ENCODE peak calls at places on chromosomes 3 and 15, in nine cellular contexts. F is upper lobe of right lung, I is foreskin fibroblast, N is cardiac fibroblast, E is fibroblast of the aortic adventitia, A is bronchial epithelial cell, K is fibroblast of pulmonary artery, X is breast epithelium, T is A549. R is an unnamed sample.

GRCh38 chr3:143170676-143171075 is 51.1 kb downstream of the CHST2 start:
- DNase-seq in F (no peak), I (no peak), N (peak), E (peak), A (no peak), K (peak), X (no peak), T (no peak), R (no peak)

GRCh38 chr3:4736284-4736861 is 242.9 kb upstream of the BHLHE40 start:
- DNase-seq in F (peak), I (no peak), N (peak), E (peak), A (peak), K (peak), X (peak), T (no peak), R (no peak)

GRCh38 chr3:64209866-64210609 is 15.2 kb downstream of the PRICKLE2 start:
- DNase-seq in F (peak), I (no peak), N (peak), E (peak), A (no peak), K (peak), X (peak), T (no peak), R (peak)

GRCh38 chr15:51180009-51180408 is 85.3 kb upstream of the TNFAIP8L3 start:
- DNase-seq in F (no peak), I (no peak), N (no peak), E (no peak), A (no peak), K (no peak), X (no peak), T (no peak), R (no peak)

GRCh38 chr3:23944007-23944760 is 902 bp upstream of the NR1D2 start:
- DNase-seq in F (no peak), I (no peak), N (no peak), E (no peak), A (no peak), K (no peak), X (no peak), T (no peak), R (no peak)

GRCh38 chr15:32688151-32688639 is 29.6 kb upstream of the GREM1 start:
- DNase-seq in F (peak), I (no peak), N (peak), E (no peak), A (peak), K (no peak), X (no peak), T (peak), R (no peak)

GRCh38 chr3:186442162-186442561 is 80.1 kb upstream of the DGKG start:
- DNase-seq in F (no peak), I (no peak), N (no peak), E (no peak), A (no peak), K (no peak), X (no peak), T (no peak), R (no peak)

GRCh38 chr3:194003128-194004057 is 132.6 kb upstream of the HES1 start:
- DNase-seq in F (peak), I (peak), N (peak), E (peak), A (peak), K (peak), X (peak), T (peak), R (peak)

GRCh38 chr15:31857194-31857593 is 173.1 kb upstream of the CHRNA7 start:
- DNase-seq in F (no peak), I (no peak), N (no peak), E (no peak), A (no peak), K (no peak), X (no peak), T (no peak), R (no peak)

GRCh38 chr15:22888120-22888859 is 49.8 kb downstream of the NIPA2 start:
- DNase-seq in F (peak), I (peak), N (peak), E (peak), A (peak), K (peak), X (no peak), T (peak), R (no peak)

GRCh38 chr3:73298243-73299183 is 237.1 kb downstream of the EBLN2 start:
- DNase-seq in F (no peak), I (no peak), N (no peak), E (no peak), A (no peak), K (no peak), X (no peak), T (no peak), R (no peak)

DNA sequence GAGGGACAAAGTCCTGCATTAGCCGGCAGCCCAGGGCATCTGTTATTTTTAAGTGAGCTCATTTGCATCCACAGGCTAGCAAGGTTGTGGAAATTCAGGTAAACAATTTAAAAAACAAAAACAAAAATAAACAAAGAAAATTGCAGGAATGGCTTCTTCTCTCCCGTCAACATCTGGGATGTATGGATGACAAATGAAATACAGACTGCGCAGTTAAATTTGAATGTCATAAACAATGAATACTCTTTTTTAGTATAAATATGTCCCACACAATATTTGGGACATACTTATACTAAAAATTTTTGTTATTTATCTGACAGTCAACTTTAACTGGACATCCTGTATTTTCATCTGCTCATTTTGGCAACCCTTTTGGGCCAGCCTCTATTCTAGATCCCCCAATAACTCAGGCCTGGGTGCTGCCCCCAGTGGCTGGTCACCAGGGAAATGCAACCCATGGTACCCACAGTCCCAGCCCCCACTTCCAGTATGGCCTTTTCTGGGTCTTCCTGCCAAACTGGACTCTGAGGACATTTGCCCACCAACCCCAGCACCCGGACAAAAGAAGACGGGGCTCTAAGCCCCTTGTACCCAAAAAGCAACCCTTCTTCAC is 12.7 kb downstream of the GRM2 start:
- DNase-seq in F (no peak), I (no peak), N (no peak), E (no peak), A (no peak), K (no peak), X (no peak), T (no peak), R (no peak)
- TF ChIP-seq CTCF in F (no peak), I (no peak), N (no peak), E (no peak), A (no peak), K (peak), X (no peak), T (no peak), R (no peak)

GRCh38 chr3:183265713-183266417 is 12.8 kb downstream of the B3GNT5 start:
- DNase-seq in F (no peak), I (peak), N (peak), E (peak), A (peak), K (peak), X (no peak), T (peak), R (no peak)
- H3K4me3 ChIP-seq in F (no peak), I (no peak), N (peak), E (no peak), A (peak), K (peak), X (no peak), T (no peak), R (peak)

GRCh38 chr3:127857270-127857801 is 35.0 kb upstream of the MGLL start:
- DNase-seq in F (no peak), I (peak), N (peak), E (peak), A (no peak), K (peak), X (no peak), T (no peak), R (no peak)
- TF ChIP-seq CTCF in F (no peak), I (peak), N (no peak), E (peak), A (peak), K (no peak), X (no peak), T (no peak), R (peak)

DNA sequence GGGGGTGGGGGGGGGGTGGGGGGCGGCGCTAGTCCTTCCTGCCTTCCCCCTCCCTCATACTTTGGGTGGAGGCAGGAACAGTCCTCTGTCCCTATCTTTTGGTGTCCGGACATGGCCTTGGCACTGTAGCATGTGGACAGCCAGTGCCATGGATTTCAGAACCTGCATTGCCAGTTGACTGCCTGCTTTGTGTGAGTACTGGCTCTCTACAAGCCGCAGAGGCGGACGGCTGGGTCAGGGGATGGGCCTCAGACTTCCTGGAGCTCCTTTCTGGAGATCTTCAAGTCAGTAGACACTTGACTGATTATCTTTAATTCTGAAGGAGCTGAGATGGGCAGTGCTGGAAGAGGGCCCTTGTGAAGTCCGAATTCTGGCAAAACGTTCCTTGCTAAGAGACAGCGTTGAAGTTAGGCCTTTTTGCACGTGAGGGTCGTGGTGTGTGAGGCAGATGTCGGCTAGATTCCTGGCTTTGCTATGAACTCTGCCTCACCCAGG is 2.5 kb downstream of the CLDN11 start:
- DNase-seq in F (no peak), I (no peak), N (peak), E (peak), A (no peak), K (peak), X (peak), T (no peak), R (peak)
- H3K4me3 ChIP-seq in F (peak), I (peak), N (peak), E (peak), A (no peak), K (peak), X (peak), T (no peak), R (peak)

GRCh38 chr3:50912746-50913145 is 238.0 kb downstream of the DOCK3 start:
- DNase-seq in F (no peak), I (no peak), N (no peak), E (no peak), A (no peak), K (no peak), X (no peak), T (no peak), R (no peak)
- TF ChIP-seq CTCF in F (no peak), I (no peak), N (no peak), E (no peak), A (no peak), K (no peak), X (no peak), T (no peak), R (no peak)

GRCh38 chr3:13013151-13013561 is 60.1 kb downstream of the IQSEC1 start:
- DNase-seq in F (no peak), I (no peak), N (no peak), E (no peak), A (no peak), K (no peak), X (no peak), T (no peak), R (no peak)

GRCh38 chr3:13014755-13015285 is 58.4 kb downstream of the IQSEC1 start:
- DNase-seq in F (no peak), I (no peak), N (no peak), E (no peak), A (no peak), K (no peak), X (no peak), T (no peak), R (no peak)

GRCh38 chr3:13012228-13012691 is 61.0 kb downstream of the IQSEC1 start:
- DNase-seq in F (peak), I (peak), N (peak), E (no peak), A (no peak), K (peak), X (peak), T (no peak), R (no peak)

GRCh38 chr3:13013994-13014754 is 59.1 kb downstream of the IQSEC1 start:
- DNase-seq in F (no peak), I (no peak), N (no peak), E (no peak), A (no peak), K (no peak), X (no peak), T (no peak), R (no peak)

GRCh38 chr3:13013595-13013993 is 59.6 kb downstream of the IQSEC1 start:
- DNase-seq in F (no peak), I (no peak), N (no peak), E (no peak), A (no peak), K (no peak), X (no peak), T (no peak), R (no peak)
- H3K4me3 ChIP-seq in F (peak), I (no peak), N (no peak), E (no peak), A (no peak), K (no peak), X (no peak), T (no peak), R (no peak)

GRCh38 chr3:39150170-39150802 is 3.1 kb downstream of the CSRNP1 start:
- DNase-seq in F (no peak), I (no peak), N (no peak), E (no peak), A (no peak), K (no peak), X (peak), T (no peak), R (no peak)
- TF ChIP-seq CTCF in F (no peak), I (no peak), N (no peak), E (peak), A (peak), K (no peak), X (no peak), T (no peak), R (no peak)

GRCh38 chr3:157156844-157157635 is 2.9 kb downstream of the CCNL1 start:
- DNase-seq in F (no peak), I (no peak), N (peak), E (peak), A (peak), K (peak), X (no peak), T (no peak), R (no peak)
- H3K4me3 ChIP-seq in F (peak), I (peak), N (peak), E (peak), A (peak), K (peak), X (peak), T (peak), R (peak)

GRCh38 chr15:40054746-40055575 is 16.0 kb upstream of the SRP14 start:
- DNase-seq in F (no peak), I (peak), N (peak), E (peak), A (no peak), K (no peak), X (no peak), T (no peak), R (peak)

GRCh38 chr15:40053234-40054055 is 14.5 kb upstream of the SRP14 start:
- DNase-seq in F (no peak), I (no peak), N (no peak), E (no peak), A (no peak), K (no peak), X (no peak), T (no peak), R (no peak)

GRCh38 chr15:40058476-40059140 is 19.6 kb upstream of the SRP14 start:
- DNase-seq in F (no peak), I (peak), N (peak), E (peak), A (peak), K (peak), X (no peak), T (no peak), R (no peak)

GRCh38 chr15:40054056-40054745 is 15.2 kb upstream of the SRP14 start:
- DNase-seq in F (no peak), I (no peak), N (no peak), E (no peak), A (no peak), K (no peak), X (no peak), T (no peak), R (no peak)

DNA sequence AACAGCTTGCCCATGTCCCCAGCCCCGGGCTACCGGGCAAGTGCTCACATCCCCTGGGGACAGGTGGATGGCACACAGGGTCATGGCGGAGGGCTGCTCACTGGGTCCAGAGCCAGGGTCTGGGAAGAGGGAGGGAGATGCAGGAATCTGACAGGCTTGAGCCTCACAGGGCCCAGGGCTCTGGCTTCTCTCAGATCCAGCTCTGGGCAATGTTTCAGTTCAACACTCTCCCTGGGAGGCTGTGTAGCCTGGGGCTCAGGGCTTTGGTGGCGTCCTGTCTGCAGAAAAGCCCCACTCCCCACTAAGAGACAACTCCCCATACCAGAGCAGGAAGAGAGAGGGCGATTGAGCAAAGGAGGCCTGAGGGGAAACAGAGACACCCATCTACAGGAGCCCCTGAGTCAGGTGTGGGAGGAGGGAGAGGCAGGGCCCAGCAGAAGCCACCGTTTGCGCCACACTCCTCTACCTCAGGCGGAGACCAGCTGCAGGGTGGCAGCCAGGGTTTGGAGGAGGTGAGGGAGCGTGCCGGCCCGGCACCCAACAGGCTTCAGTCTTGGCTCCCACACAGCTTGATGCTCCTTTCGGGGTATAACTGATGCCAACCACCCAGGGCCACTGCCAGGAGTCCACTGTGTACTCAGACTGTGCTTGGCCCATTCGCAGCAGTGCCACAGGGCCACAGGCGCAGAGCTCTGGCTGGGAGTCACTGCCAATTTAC is 16.8 kb upstream of the SRP14 start:
- DNase-seq in F (no peak), I (no peak), N (no peak), E (no peak), A (no peak), K (no peak), X (peak), T (no peak), R (no peak)
- TF ChIP-seq CTCF in F (no peak), I (no peak), N (no peak), E (no peak), A (no peak), K (no peak), X (no peak), T (no peak), R (no peak)

DNA sequence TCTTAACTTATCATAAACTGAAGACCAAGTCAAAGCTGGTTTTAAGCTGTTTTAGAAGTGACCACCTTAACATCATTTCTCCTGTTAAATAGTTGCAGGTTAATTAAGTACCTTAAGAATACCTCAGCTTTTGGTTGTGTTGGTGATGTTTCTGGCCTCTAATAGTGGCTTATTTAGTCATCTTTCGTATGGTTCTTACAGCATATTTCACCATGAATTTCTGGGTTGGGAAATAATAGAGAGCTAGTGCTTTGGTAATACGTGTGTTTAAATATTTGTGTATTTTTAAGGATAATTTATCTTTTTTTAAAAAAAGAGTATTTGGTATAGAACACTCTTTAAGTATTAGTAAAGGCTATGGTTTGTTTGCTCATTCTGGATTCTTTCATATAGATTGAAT is 1.6 kb downstream of the RAB8B start:
- DNase-seq in F (no peak), I (no peak), N (peak), E (peak), A (no peak), K (no peak), X (no peak), T (no peak), R (no peak)
- H3K4me3 ChIP-seq in F (peak), I (peak), N (peak), E (peak), A (no peak), K (peak), X (peak), T (peak), R (peak)

R was measured in dorsolateral prefrontal cortex.